ENCODE peak calls at places on chromosomes 12 and 14, in four cellular contexts. One of them, this sample, is unnamed. For H3K36me3 and H3K27me3, the result is how much of the 10 kb centered on the place peaks cover.

GRCh38 chr12:110649341-110649847 is 35.5 kb downstream of the TCTN1 start:
- DNase-seq in CD8-positive, alpha-beta T cell: no peak
- DNase-seq in CD8-positive, alpha-beta memory T cell: no peak
- DNase-seq in WERI-Rb-1: no peak
- DNase-seq in this sample: peak

GRCh38 chr12:130041983-130042812 is 120.1 kb upstream of the FZD10 start:
- DNase-seq in CD8-positive, alpha-beta T cell: no peak
- DNase-seq in CD8-positive, alpha-beta memory T cell: no peak
- DNase-seq in WERI-Rb-1: peak
- DNase-seq in this sample: peak

GRCh38 chr12:91663331-91663998 is 480.8 kb upstream of the DCN start:
- DNase-seq in CD8-positive, alpha-beta T cell: no peak
- DNase-seq in CD8-positive, alpha-beta memory T cell: no peak
- DNase-seq in WERI-Rb-1: no peak
- DNase-seq in this sample: no peak

GRCh38 chr12:75954076-75954475 is 77.5 kb downstream of the PHLDA1 start:
- DNase-seq in CD8-positive, alpha-beta T cell: no peak
- DNase-seq in CD8-positive, alpha-beta memory T cell: no peak
- DNase-seq in WERI-Rb-1: no peak
- DNase-seq in this sample: no peak

GRCh38 chr12:124478416-124478815 is 89.0 kb downstream of the NCOR2 start:
- DNase-seq in CD8-positive, alpha-beta T cell: no peak
- DNase-seq in CD8-positive, alpha-beta memory T cell: no peak
- DNase-seq in WERI-Rb-1: no peak
- DNase-seq in this sample: no peak

GRCh38 chr12:6775775-6776174 is 3.5 kb downstream of the LAG3 start:
- DNase-seq in CD8-positive, alpha-beta T cell: no peak
- DNase-seq in CD8-positive, alpha-beta memory T cell: no peak
- DNase-seq in WERI-Rb-1: no peak
- DNase-seq in this sample: no peak

GRCh38 chr12:59382678-59383425 is 213.0 kb upstream of the SLC16A7 start:
- DNase-seq in CD8-positive, alpha-beta T cell: no peak
- DNase-seq in CD8-positive, alpha-beta memory T cell: no peak
- DNase-seq in WERI-Rb-1: no peak
- DNase-seq in this sample: peak

GRCh38 chr14:104873380-104874055 is 8.4 kb downstream of the CEP170B start:
- DNase-seq in CD8-positive, alpha-beta T cell: no peak
- DNase-seq in CD8-positive, alpha-beta memory T cell: no peak
- DNase-seq in WERI-Rb-1: no peak
- DNase-seq in this sample: no peak

GRCh38 chr14:81161088-81161487 is 59.7 kb downstream of the GTF2A1 start:
- DNase-seq in CD8-positive, alpha-beta T cell: no peak
- DNase-seq in CD8-positive, alpha-beta memory T cell: no peak
- DNase-seq in WERI-Rb-1: no peak
- DNase-seq in this sample: no peak

GRCh38 chr14:90535556-90535930 is 138.7 kb downstream of the CALM1 start:
- DNase-seq in CD8-positive, alpha-beta T cell: no peak
- DNase-seq in CD8-positive, alpha-beta memory T cell: no peak
- DNase-seq in WERI-Rb-1: no peak
- DNase-seq in this sample: no peak

GRCh38 chr12:94649349-94650142 is 811 bp downstream of the TMCC3 start:
- DNase-seq in CD8-positive, alpha-beta T cell: peak
- DNase-seq in CD8-positive, alpha-beta memory T cell: peak
- DNase-seq in WERI-Rb-1: peak
- DNase-seq in this sample: peak

GRCh38 chr12:94033767-94034166 is 114.6 kb upstream of the PLXNC1 start:
- DNase-seq in CD8-positive, alpha-beta T cell: no peak
- DNase-seq in CD8-positive, alpha-beta memory T cell: no peak
- DNase-seq in WERI-Rb-1: no peak
- DNase-seq in this sample: no peak

GRCh38 chr12:72974954-72975555 is 702.9 kb downstream of the TRHDE start:
- DNase-seq in CD8-positive, alpha-beta T cell: no peak
- DNase-seq in CD8-positive, alpha-beta memory T cell: no peak
- DNase-seq in WERI-Rb-1: no peak
- DNase-seq in this sample: no peak

GRCh38 chr14:104504172-104504735 is 75.3 kb upstream of the C14orf180 start:
- DNase-seq in CD8-positive, alpha-beta T cell: peak
- DNase-seq in CD8-positive, alpha-beta memory T cell: no peak
- DNase-seq in WERI-Rb-1: no peak
- DNase-seq in this sample: peak

GRCh38 chr14:93729993-93730392 is 58.3 kb downstream of the PRIMA1 start:
- DNase-seq in CD8-positive, alpha-beta T cell: no peak
- DNase-seq in CD8-positive, alpha-beta memory T cell: no peak
- DNase-seq in WERI-Rb-1: no peak
- DNase-seq in this sample: no peak

GRCh38 chr12:5096241-5096880 is 52.7 kb downstream of the KCNA5 start:
- DNase-seq in CD8-positive, alpha-beta T cell: no peak
- DNase-seq in CD8-positive, alpha-beta memory T cell: no peak
- DNase-seq in WERI-Rb-1: no peak
- DNase-seq in this sample: peak

GRCh38 chr14:99740411-99740810 is 52.8 kb upstream of the EML1 start:
- DNase-seq in CD8-positive, alpha-beta T cell: no peak
- DNase-seq in CD8-positive, alpha-beta memory T cell: no peak
- DNase-seq in WERI-Rb-1: no peak
- DNase-seq in this sample: no peak

GRCh38 chr14:31692376-31692781 is 131.2 kb downstream of the NUBPL start:
- DNase-seq in CD8-positive, alpha-beta T cell: no peak
- DNase-seq in CD8-positive, alpha-beta memory T cell: no peak
- DNase-seq in WERI-Rb-1: no peak
- DNase-seq in this sample: no peak

GRCh38 chr12:108441549-108441948 is 73.5 kb upstream of the FICD start:
- DNase-seq in CD8-positive, alpha-beta T cell: no peak
- DNase-seq in CD8-positive, alpha-beta memory T cell: no peak
- DNase-seq in WERI-Rb-1: no peak
- DNase-seq in this sample: no peak
- H3K4me3 ChIP-seq in CD8-positive, alpha-beta T cell: no peak
- H3K4me3 ChIP-seq in CD8-positive, alpha-beta memory T cell: no peak
- H3K4me3 ChIP-seq in WERI-Rb-1: no peak
- H3K4me3 ChIP-seq in this sample: no peak

GRCh38 chr12:32734952-32735351 is 20.7 kb downstream of the YARS2 start:
- DNase-seq in CD8-positive, alpha-beta T cell: no peak
- DNase-seq in CD8-positive, alpha-beta memory T cell: no peak
- DNase-seq in WERI-Rb-1: no peak
- DNase-seq in this sample: no peak
- H3K36me3 ChIP-seq in CD8-positive, alpha-beta T cell: under half
- H3K36me3 ChIP-seq in CD8-positive, alpha-beta memory T cell: under half
- H3K36me3 ChIP-seq in WERI-Rb-1: half or more
- H3K36me3 ChIP-seq in this sample: under half

GRCh38 chr12:57736743-57737466 is 1.6 kb downstream of the AGAP2 start:
- DNase-seq in CD8-positive, alpha-beta T cell: no peak
- DNase-seq in CD8-positive, alpha-beta memory T cell: no peak
- DNase-seq in WERI-Rb-1: no peak
- DNase-seq in this sample: peak
- H3K27me3 ChIP-seq in CD8-positive, alpha-beta T cell: under half
- H3K27me3 ChIP-seq in CD8-positive, alpha-beta memory T cell: under half
- H3K27me3 ChIP-seq in WERI-Rb-1: under half
- H3K27me3 ChIP-seq in this sample: half or more

GRCh38 chr12:123471374-123472068 is 13.6 kb downstream of the SNRNP35 start:
- DNase-seq in CD8-positive, alpha-beta T cell: no peak
- DNase-seq in CD8-positive, alpha-beta memory T cell: no peak
- DNase-seq in WERI-Rb-1: no peak
- DNase-seq in this sample: no peak
- H3K4me3 ChIP-seq in CD8-positive, alpha-beta T cell: no peak
- H3K4me3 ChIP-seq in CD8-positive, alpha-beta memory T cell: no peak
- H3K4me3 ChIP-seq in WERI-Rb-1: no peak
- H3K4me3 ChIP-seq in this sample: no peak

GRCh38 chr14:21367582-21368144 is 16.2 kb downstream of the SUPT16H start:
- DNase-seq in CD8-positive, alpha-beta T cell: no peak
- DNase-seq in CD8-positive, alpha-beta memory T cell: no peak
- DNase-seq in WERI-Rb-1: no peak
- DNase-seq in this sample: no peak
- H3K36me3 ChIP-seq in CD8-positive, alpha-beta T cell: half or more
- H3K36me3 ChIP-seq in CD8-positive, alpha-beta memory T cell: half or more
- H3K36me3 ChIP-seq in WERI-Rb-1: half or more
- H3K36me3 ChIP-seq in this sample: half or more

GRCh38 chr12:107243316-107243715 is 150.0 kb upstream of the CRY1 start:
- DNase-seq in CD8-positive, alpha-beta T cell: no peak
- DNase-seq in CD8-positive, alpha-beta memory T cell: no peak
- DNase-seq in WERI-Rb-1: peak
- DNase-seq in this sample: no peak
- H3K27me3 ChIP-seq in CD8-positive, alpha-beta T cell: under half
- H3K27me3 ChIP-seq in CD8-positive, alpha-beta memory T cell: under half
- H3K27me3 ChIP-seq in WERI-Rb-1: under half
- H3K27me3 ChIP-seq in this sample: under half

GRCh38 chr12:14959126-14959440 is 2.3 kb downstream of the ARHGDIB start:
- DNase-seq in CD8-positive, alpha-beta T cell: no peak
- DNase-seq in CD8-positive, alpha-beta memory T cell: no peak
- DNase-seq in WERI-Rb-1: no peak
- DNase-seq in this sample: no peak
- H3K4me3 ChIP-seq in CD8-positive, alpha-beta T cell: peak
- H3K4me3 ChIP-seq in CD8-positive, alpha-beta memory T cell: peak
- H3K4me3 ChIP-seq in WERI-Rb-1: no peak
- H3K4me3 ChIP-seq in this sample: no peak

DNA sequence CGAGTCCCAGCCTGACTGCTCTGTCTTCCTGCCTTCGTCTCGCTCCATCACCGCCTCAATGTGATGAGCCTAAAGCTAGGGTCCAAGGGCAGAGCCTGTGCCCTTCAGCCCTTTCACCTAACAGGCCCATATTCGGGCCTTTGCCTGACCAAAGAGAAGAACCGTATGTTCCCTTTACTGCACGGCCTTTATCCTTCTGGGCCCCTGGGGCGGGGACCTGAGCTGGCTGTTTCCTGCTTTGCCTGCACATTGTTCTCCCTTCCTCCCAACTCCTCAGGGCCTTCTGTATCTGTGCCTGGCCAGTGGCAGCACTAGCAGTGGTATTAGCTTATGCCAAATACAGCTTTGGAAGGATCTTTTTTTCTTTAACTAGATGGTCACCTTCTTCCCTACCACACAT is 8.5 kb upstream of the MYL6B start:
- DNase-seq in CD8-positive, alpha-beta T cell: no peak
- DNase-seq in CD8-positive, alpha-beta memory T cell: no peak
- DNase-seq in WERI-Rb-1: no peak
- DNase-seq in this sample: no peak
- H3K36me3 ChIP-seq in CD8-positive, alpha-beta T cell: half or more
- H3K36me3 ChIP-seq in CD8-positive, alpha-beta memory T cell: half or more
- H3K36me3 ChIP-seq in WERI-Rb-1: under half
- H3K36me3 ChIP-seq in this sample: under half

DNA sequence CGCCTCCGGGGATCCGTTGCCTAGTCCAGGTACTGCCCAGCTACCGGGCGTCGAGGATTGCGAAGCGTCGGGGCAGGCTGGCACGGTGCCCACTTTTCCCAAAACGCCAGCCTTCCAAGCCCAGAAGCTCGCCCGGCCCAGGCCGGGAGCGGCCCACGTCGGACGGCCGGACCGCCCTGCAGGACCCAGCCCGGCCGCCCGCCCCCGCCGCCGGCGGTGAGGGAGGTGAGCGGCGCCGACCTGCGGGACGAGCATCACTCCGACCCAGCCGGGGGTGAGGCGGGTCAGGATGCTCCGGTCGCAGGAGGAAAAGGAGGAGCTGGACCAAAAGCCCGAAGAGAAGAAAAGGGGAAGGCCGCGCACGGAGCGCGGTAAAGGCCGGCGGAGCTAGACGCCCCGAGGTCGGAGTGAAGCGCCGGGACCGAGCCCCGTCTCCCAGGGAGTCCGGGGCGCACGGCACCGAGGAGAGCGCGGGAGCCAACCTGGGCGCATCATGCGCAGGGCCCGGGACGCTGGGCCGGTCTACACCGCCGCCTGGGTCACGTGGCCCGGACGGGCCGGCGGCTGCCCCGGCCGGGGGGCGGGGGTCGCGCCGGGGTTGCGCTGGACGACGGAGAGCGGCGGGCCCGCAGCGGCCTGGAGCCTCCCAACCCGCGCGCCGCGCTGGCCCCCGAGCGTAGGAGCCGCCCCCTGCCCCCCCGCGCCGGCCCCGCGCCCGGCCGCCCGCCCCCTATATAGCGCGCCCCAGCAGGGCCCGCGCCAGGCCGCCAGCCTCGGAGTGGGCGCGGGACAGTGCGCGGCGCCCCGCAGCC is at the start of gene AQP5:
- DNase-seq in CD8-positive, alpha-beta T cell: no peak
- DNase-seq in CD8-positive, alpha-beta memory T cell: no peak
- DNase-seq in WERI-Rb-1: no peak
- DNase-seq in this sample: peak
- H3K27me3 ChIP-seq in CD8-positive, alpha-beta T cell: under half
- H3K27me3 ChIP-seq in CD8-positive, alpha-beta memory T cell: under half
- H3K27me3 ChIP-seq in WERI-Rb-1: under half
- H3K27me3 ChIP-seq in this sample: under half

GRCh38 chr12:24997496-24997895 is 48.6 kb upstream of the BCAT1 start:
- DNase-seq in CD8-positive, alpha-beta T cell: no peak
- DNase-seq in CD8-positive, alpha-beta memory T cell: no peak
- DNase-seq in WERI-Rb-1: no peak
- DNase-seq in this sample: no peak
- H3K4me3 ChIP-seq in CD8-positive, alpha-beta T cell: no peak
- H3K4me3 ChIP-seq in CD8-positive, alpha-beta memory T cell: no peak
- H3K4me3 ChIP-seq in WERI-Rb-1: no peak
- H3K4me3 ChIP-seq in this sample: no peak